ENCODE peak calls at places on chromosomes 5 and 9, in six cellular contexts. O is T-cell, U is COR-L47, T is T1000, D is activated T-helper 1 cell treated with Interleukin-2 at 50 U/mL for 16 hours, V is NCI-H748 treated with DMSO at 0.1 percent for 48 hours. S is an unnamed sample.

GRCh38 chr5:79842006-79842881 is 148.8 kb downstream of the MTX3 start:
- DNase-seq in O (no peak), U (no peak), T (no peak), D (no peak), V (no peak), S (no peak)

GRCh38 chr5:142684508-142685031 is 1.3 kb downstream of the FGF1 start:
- DNase-seq in O (no peak), U (no peak), T (no peak), D (no peak), V (no peak), S (no peak)

GRCh38 chr9:89916001-89916635 is 311.3 kb downstream of the GADD45G start:
- DNase-seq in O (no peak), U (no peak), T (no peak), D (no peak), V (no peak), S (no peak)

GRCh38 chr9:82490019-82490499 is 501.5 kb downstream of the SPATA31D1 start:
- DNase-seq in O (no peak), U (no peak), T (no peak), D (no peak), V (no peak), S (no peak)

GRCh38 chr5:68224561-68225187 is 9.1 kb downstream of the PIK3R1 start:
- DNase-seq in O (no peak), U (no peak), T (no peak), D (no peak), V (no peak), S (no peak)

GRCh38 chr5:16135003-16135402 is 44.6 kb downstream of the MARCHF11 start:
- DNase-seq in O (no peak), U (peak), T (no peak), D (no peak), V (peak), S (no peak)

GRCh38 chr5:97888439-97888838 is 705.4 kb upstream of the RIOK2 start:
- DNase-seq in O (no peak), U (no peak), T (no peak), D (no peak), V (no peak), S (no peak)

GRCh38 chr9:134165357-134166315 is 1.3 kb upstream of the RNU6ATAC start:
- DNase-seq in O (peak), U (no peak), T (no peak), D (peak), V (no peak), S (no peak)

GRCh38 chr5:61327761-61328753 is 4.0 kb upstream of the ZSWIM6 start:
- DNase-seq in O (no peak), U (no peak), T (peak), D (no peak), V (no peak), S (no peak)

GRCh38 chr5:113246371-113246870 is 188.4 kb downstream of the TSSK1B start:
- DNase-seq in O (no peak), U (no peak), T (no peak), D (no peak), V (no peak), S (no peak)

GRCh38 chr9:105280730-105281129 is 36.3 kb downstream of the SLC44A1 start:
- DNase-seq in O (no peak), U (no peak), T (no peak), D (no peak), V (no peak), S (no peak)

GRCh38 chr9:91758491-91758981 is 191.5 kb downstream of the ROR2 start:
- DNase-seq in O (no peak), U (peak), T (no peak), D (no peak), V (peak), S (no peak)

GRCh38 chr9:104992696-104993095 is 64.7 kb upstream of the ABCA1 start:
- DNase-seq in O (no peak), U (no peak), T (no peak), D (no peak), V (no peak), S (no peak)

GRCh38 chr5:106399381-106399780 is 1271.4 kb downstream of the EFNA5 start:
- DNase-seq in O (no peak), U (no peak), T (no peak), D (no peak), V (no peak), S (no peak)

GRCh38 chr9:87640385-87640795 is 85.5 kb upstream of the CTSL start:
- DNase-seq in O (no peak), U (no peak), T (no peak), D (no peak), V (no peak), S (no peak)

S was measured in effector memory CD4-positive, alpha-beta T cell.